ENCODE peak calls at places on chromosomes 7 and 10, in four cellular contexts. One of them, this sample, is unnamed.
A peak's percentile ranks its signal among the peaks of the same experiment; 100 is the strongest.

GRCh38 chr7:111560773-111561658 is 1.3 kb downstream of the IMMP2L start:
- DNase-seq in CD4-positive, CD25-positive, alpha-beta regulatory T cell: no peak
- DNase-seq in trophoblast cell: peak; percentile 81
- DNase-seq in transverse colon: no peak
- DNase-seq in this sample: no peak

GRCh38 chr7:106285801-106286492 is 1.2 kb upstream of the NAMPT start:
- DNase-seq in transverse colon: no peak
- DNase-seq in trophoblast cell: peak; percentile 30
- DNase-seq in CD4-positive, CD25-positive, alpha-beta regulatory T cell: peak; percentile 20
- DNase-seq in this sample: no peak

GRCh38 chr7:27078616-27079233 is 17.1 kb downstream of the HOXA1 start:
- DNase-seq in CD4-positive, CD25-positive, alpha-beta regulatory T cell: no peak
- DNase-seq in trophoblast cell: no peak
- DNase-seq in transverse colon: no peak
- DNase-seq in this sample: no peak

GRCh38 chr10:100508691-100509150 is 10.9 kb downstream of the SEC31B start:
- DNase-seq in transverse colon: no peak
- DNase-seq in trophoblast cell: peak; percentile 83
- DNase-seq in CD4-positive, CD25-positive, alpha-beta regulatory T cell: peak; percentile 75
- DNase-seq in this sample: peak; percentile 39

GRCh38 chr10:4352566-4352961 is 473.4 kb upstream of the AKR1E2 start:
- DNase-seq in transverse colon: no peak
- DNase-seq in CD4-positive, CD25-positive, alpha-beta regulatory T cell: no peak
- DNase-seq in trophoblast cell: no peak
- DNase-seq in this sample: no peak

GRCh38 chr10:79491171-79491835 is 21.0 kb upstream of the EIF5AL1 start:
- DNase-seq in transverse colon: no peak
- DNase-seq in CD4-positive, CD25-positive, alpha-beta regulatory T cell: no peak
- DNase-seq in trophoblast cell: peak; percentile 35
- DNase-seq in this sample: no peak

GRCh38 chr10:3455385-3456334 is 283.1 kb upstream of the PITRM1 start:
- DNase-seq in transverse colon: no peak
- DNase-seq in CD4-positive, CD25-positive, alpha-beta regulatory T cell: no peak
- DNase-seq in trophoblast cell: peak; percentile 94
- DNase-seq in this sample: no peak

GRCh38 chr7:69257592-69257991 is 340.7 kb upstream of the AUTS2 start:
- DNase-seq in transverse colon: no peak
- DNase-seq in trophoblast cell: no peak
- DNase-seq in CD4-positive, CD25-positive, alpha-beta regulatory T cell: no peak
- DNase-seq in this sample: no peak

GRCh38 chr10:121694327-121694965 is 96.2 kb upstream of the FGFR2 start:
- DNase-seq in trophoblast cell: no peak
- DNase-seq in transverse colon: no peak
- DNase-seq in CD4-positive, CD25-positive, alpha-beta regulatory T cell: no peak
- DNase-seq in this sample: no peak

GRCh38 chr7:28953628-28954027 is 4.5 kb downstream of the TRIL start:
- DNase-seq in transverse colon: no peak
- DNase-seq in CD4-positive, CD25-positive, alpha-beta regulatory T cell: no peak
- DNase-seq in trophoblast cell: no peak
- DNase-seq in this sample: no peak

GRCh38 chr7:27183682-27184341 is 1.2 kb downstream of the HOXA11 start:
- DNase-seq in trophoblast cell: peak; percentile 31
- DNase-seq in CD4-positive, CD25-positive, alpha-beta regulatory T cell: no peak
- DNase-seq in transverse colon: peak; percentile 24
- DNase-seq in this sample: no peak

GRCh38 chr10:28479366-28479765 is 53.6 kb upstream of the WAC start:
- DNase-seq in trophoblast cell: no peak
- DNase-seq in CD4-positive, CD25-positive, alpha-beta regulatory T cell: no peak
- DNase-seq in transverse colon: no peak
- DNase-seq in this sample: no peak

GRCh38 chr10:130121486-130122079 is 11.0 kb upstream of the C10orf143 start:
- DNase-seq in CD4-positive, CD25-positive, alpha-beta regulatory T cell: no peak
- DNase-seq in trophoblast cell: no peak
- DNase-seq in transverse colon: no peak
- DNase-seq in this sample: no peak
- H3K27ac ChIP-seq in CD4-positive, CD25-positive, alpha-beta regulatory T cell: no peak overlapping the region
- H3K27ac ChIP-seq in trophoblast cell: no peak overlapping the region
- H3K27ac ChIP-seq in transverse colon: no peak overlapping the region
- H3K27ac ChIP-seq in this sample: no peak overlapping the region

GRCh38 chr7:125201002-125201401 is 271.4 kb upstream of the POT1 start:
- DNase-seq in trophoblast cell: no peak
- DNase-seq in transverse colon: no peak
- DNase-seq in CD4-positive, CD25-positive, alpha-beta regulatory T cell: no peak
- DNase-seq in this sample: no peak
- H3K27me3 ChIP-seq in trophoblast cell: no peaks in the 10 kb centered on the region
- H3K27me3 ChIP-seq in transverse colon: no peaks in the 10 kb centered on the region
- H3K27me3 ChIP-seq in CD4-positive, CD25-positive, alpha-beta regulatory T cell: no peaks in the 10 kb centered on the region
- H3K27me3 ChIP-seq in this sample: no peaks in the 10 kb centered on the region

GRCh38 chr7:36262286-36262685 is 109.2 kb downstream of the EEPD1 start:
- DNase-seq in trophoblast cell: no peak
- DNase-seq in CD4-positive, CD25-positive, alpha-beta regulatory T cell: no peak
- DNase-seq in transverse colon: no peak
- DNase-seq in this sample: no peak
- H3K4me1 ChIP-seq in trophoblast cell: peaks cover 12% of the 10 kb centered on the region
- H3K4me1 ChIP-seq in CD4-positive, CD25-positive, alpha-beta regulatory T cell: no peaks in the 10 kb centered on the region
- H3K4me1 ChIP-seq in transverse colon: peaks cover 49% of the 10 kb centered on the region
- H3K4me1 ChIP-seq in this sample: peaks cover 4% of the 10 kb centered on the region

DNA sequence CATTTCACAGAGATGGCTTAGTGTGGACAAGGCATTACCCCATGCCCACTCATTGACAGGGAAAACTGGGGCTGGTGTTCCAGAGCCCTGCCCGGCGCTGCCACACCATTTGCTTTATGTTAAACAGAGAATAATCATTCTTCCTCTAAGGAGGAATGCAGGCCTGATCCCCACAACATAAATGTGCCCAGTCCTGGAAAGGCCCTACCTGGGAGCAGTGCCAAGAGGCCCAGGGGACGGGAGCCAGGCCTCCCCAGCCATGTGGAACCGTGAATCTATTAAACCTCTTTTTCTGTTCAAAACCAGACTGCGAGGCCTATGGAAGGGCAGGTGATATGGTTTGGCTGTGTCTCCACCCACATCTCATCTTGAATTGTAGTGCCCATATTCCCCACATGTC is 264.1 kb downstream of the GRID1 start:
- DNase-seq in transverse colon: no peak
- DNase-seq in CD4-positive, CD25-positive, alpha-beta regulatory T cell: no peak
- DNase-seq in trophoblast cell: no peak
- DNase-seq in this sample: no peak
- H3K27ac ChIP-seq in transverse colon: no peak overlapping the region
- H3K27ac ChIP-seq in CD4-positive, CD25-positive, alpha-beta regulatory T cell: no peak overlapping the region
- H3K27ac ChIP-seq in trophoblast cell: no peak overlapping the region
- H3K27ac ChIP-seq in this sample: no peak overlapping the region

DNA sequence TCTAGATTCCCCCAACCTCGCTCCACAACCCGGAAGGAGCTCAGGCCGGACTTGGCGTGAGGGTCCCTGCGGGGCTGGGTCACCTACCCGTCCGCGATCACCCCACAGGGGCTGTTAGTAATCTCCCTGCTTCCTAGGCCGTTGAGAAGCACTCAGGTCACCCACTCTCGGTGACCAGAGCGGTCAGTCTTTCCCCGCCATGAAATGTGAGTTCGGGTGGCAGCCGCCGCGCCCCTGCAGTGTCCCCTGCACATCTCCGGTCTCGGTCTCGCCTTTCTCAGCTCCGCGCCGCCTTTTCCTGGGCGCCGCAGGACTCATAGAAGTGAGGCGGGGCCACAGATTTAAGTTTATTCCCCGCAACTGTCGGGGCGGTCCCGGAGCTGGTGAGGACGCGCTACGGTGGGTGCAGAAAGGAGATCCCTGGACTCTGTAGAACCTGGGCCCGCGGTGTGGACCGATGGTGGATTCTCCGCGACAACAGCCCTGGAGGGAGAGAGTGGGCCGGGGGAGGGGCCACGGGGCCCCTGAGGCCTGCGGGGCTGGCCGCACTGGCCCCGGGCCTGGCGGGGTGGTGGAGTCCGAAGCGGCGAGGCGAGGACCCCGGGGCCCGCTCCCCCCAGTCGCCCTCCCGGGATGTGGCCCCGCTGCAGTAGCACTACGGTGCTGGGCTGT is 4.5 kb downstream of the FEZF1 start:
- DNase-seq in CD4-positive, CD25-positive, alpha-beta regulatory T cell: no peak
- DNase-seq in trophoblast cell: no peak
- DNase-seq in transverse colon: no peak
- DNase-seq in this sample: no peak
- H3K27me3 ChIP-seq in CD4-positive, CD25-positive, alpha-beta regulatory T cell: peaks cover 17% of the 10 kb centered on the region
- H3K27me3 ChIP-seq in trophoblast cell: peaks cover 49% of the 10 kb centered on the region
- H3K27me3 ChIP-seq in transverse colon: peaks cover 99% of the 10 kb centered on the region
- H3K27me3 ChIP-seq in this sample: no peaks in the 10 kb centered on the region

DNA sequence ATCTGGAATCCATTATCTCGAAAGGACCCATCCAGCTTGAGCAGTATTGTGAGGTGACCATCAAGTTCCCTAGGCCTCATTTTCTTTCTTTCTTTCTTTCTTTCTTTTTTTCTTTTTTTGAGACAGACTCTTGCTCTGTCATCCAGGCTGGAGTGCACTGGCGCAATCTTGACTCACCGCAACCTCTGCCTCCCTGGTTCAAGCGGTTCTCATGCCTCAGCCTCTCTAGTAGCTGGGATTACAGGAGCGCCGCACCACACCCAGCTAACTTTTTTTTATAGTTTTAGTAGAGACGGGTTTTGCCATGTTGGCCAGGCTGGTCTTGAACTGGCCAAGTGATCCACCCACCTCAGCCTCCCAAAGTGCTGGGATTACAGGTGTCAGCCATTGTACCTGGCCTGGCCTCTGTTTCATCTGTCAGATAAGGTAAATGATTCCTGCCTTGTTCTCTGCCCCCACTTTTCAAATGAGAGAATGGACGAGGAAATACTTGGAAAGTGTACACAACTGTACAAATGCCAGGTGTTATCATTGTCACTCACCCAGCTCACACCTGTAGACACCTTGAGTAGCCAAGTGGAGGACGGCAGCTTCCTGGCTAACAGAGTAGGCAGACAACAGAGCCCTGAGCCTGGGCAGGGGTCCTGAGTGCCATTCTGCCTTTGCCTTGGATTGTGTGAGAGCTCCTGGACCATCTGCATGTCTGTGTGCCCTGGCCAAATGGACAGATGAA is 54.1 kb downstream of the HK1 start:
- DNase-seq in transverse colon: peak; percentile 58
- DNase-seq in CD4-positive, CD25-positive, alpha-beta regulatory T cell: no peak
- DNase-seq in trophoblast cell: peak; percentile 71
- DNase-seq in this sample: no peak
- H3K4me1 ChIP-seq in transverse colon: peaks cover 35% of the 10 kb centered on the region
- H3K4me1 ChIP-seq in CD4-positive, CD25-positive, alpha-beta regulatory T cell: peaks cover 42% of the 10 kb centered on the region
- H3K4me1 ChIP-seq in trophoblast cell: peaks cover 64% of the 10 kb centered on the region
- H3K4me1 ChIP-seq in this sample: peaks cover 41% of the 10 kb centered on the region

GRCh38 chr10:96646774-96647173 is 60.0 kb upstream of the TM9SF3 start:
- DNase-seq in transverse colon: no peak
- DNase-seq in CD4-positive, CD25-positive, alpha-beta regulatory T cell: no peak
- DNase-seq in trophoblast cell: peak; percentile 67
- DNase-seq in this sample: no peak
- H3K27ac ChIP-seq in transverse colon: no peak overlapping the region
- H3K27ac ChIP-seq in CD4-positive, CD25-positive, alpha-beta regulatory T cell: no peak overlapping the region
- H3K27ac ChIP-seq in trophoblast cell: no peak overlapping the region
- H3K27ac ChIP-seq in this sample: no peak overlapping the region

DNA sequence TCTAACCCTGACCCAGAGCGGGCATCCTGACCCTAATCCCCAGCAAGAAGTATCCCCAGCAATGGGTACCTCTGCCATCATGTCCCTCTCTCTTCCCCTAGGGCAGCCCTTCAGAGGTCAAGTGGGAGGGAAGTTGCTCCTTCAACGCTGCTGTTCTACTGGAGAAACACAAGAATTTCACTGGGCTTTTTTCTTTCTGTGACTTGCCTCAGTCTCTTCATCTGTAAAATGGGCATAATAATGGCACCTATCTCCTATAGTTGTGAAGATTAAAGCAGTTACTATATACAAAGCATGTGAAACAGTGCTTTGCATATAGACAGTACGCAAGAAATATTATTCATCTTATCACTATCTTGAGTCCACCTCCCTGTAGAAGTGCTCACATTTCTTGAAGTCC is 1.6 kb upstream of the NPFFR1 start:
- DNase-seq in CD4-positive, CD25-positive, alpha-beta regulatory T cell: no peak
- DNase-seq in trophoblast cell: no peak
- DNase-seq in transverse colon: no peak
- DNase-seq in this sample: no peak
- H3K27me3 ChIP-seq in CD4-positive, CD25-positive, alpha-beta regulatory T cell: peaks cover 25% of the 10 kb centered on the region
- H3K27me3 ChIP-seq in trophoblast cell: peaks cover 27% of the 10 kb centered on the region
- H3K27me3 ChIP-seq in transverse colon: peaks cover 62% of the 10 kb centered on the region
- H3K27me3 ChIP-seq in this sample: no peaks in the 10 kb centered on the region

DNA sequence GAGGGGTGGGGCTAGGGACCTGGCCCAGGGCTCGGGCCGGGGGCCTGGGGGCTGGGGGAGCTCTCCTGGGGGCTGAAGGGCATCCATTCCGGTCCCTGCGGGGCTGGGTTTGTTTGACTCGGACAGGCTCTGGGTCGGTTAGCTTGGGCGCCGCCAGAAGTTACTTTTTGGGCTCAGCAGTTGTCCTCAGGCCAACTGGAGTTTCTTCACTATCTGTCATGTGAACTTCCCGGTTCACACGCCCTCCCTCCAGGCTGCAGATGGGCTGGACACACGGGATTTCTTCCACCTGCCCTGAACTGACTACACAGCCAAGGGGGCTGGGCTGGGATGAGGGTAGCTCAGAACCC is 3.8 kb downstream of the SLC4A2 start:
- DNase-seq in trophoblast cell: peak; percentile 92
- DNase-seq in CD4-positive, CD25-positive, alpha-beta regulatory T cell: no peak
- DNase-seq in transverse colon: no peak
- DNase-seq in this sample: no peak
- H3K4me1 ChIP-seq in trophoblast cell: peaks cover 46% of the 10 kb centered on the region
- H3K4me1 ChIP-seq in CD4-positive, CD25-positive, alpha-beta regulatory T cell: peaks cover 30% of the 10 kb centered on the region
- H3K4me1 ChIP-seq in transverse colon: peaks cover 21% of the 10 kb centered on the region
- H3K4me1 ChIP-seq in this sample: peaks cover 19% of the 10 kb centered on the region